ENCODE peak calls at places on chromosomes 11 and 22, in seven cellular contexts. A, Y, V, L, S, Q and R are unnamed samples.

GRCh38 chr11:43585877-43586608 is 94.5 kb upstream of the HSD17B12 start:
- DNase-seq in Q (no peak), S (peak; percentile 29), Y (no peak), L (no peak), A (no peak), V (no peak), R (no peak)

GRCh38 chr11:17352925-17353227 is 1.3 kb downstream of the NCR3LG1 start:
- DNase-seq in Q (peak; percentile 59), S (peak; percentile 78), Y (no peak), L (peak; percentile 52), A (peak; percentile 35), V (no peak), R (peak; percentile 57)

GRCh38 chr11:57124460-57124859 is 57.3 kb upstream of the LRRC55 start:
- DNase-seq in Y (no peak), A (no peak), L (no peak), S (no peak), V (no peak), Q (no peak), R (no peak)

GRCh38 chr11:115364892-115365291 is 139.3 kb downstream of the CADM1 start:
- DNase-seq in S (no peak), A (no peak), V (no peak), Q (no peak), Y (no peak), L (no peak), R (no peak)

GRCh38 chr11:110374921-110375320 is 54.8 kb upstream of the FDX1 start:
- DNase-seq in V (no peak), Y (no peak), L (no peak), S (peak; percentile 45), Q (no peak), A (no peak), R (no peak)

GRCh38 chr11:124798991-124799383 is 1.2 kb downstream of the MSANTD2 start:
- DNase-seq in L (peak; percentile 9), Q (no peak), A (no peak), S (peak; percentile 26), V (no peak), Y (no peak), R (peak; percentile 35)

GRCh38 chr11:65585396-65586246 is 9.8 kb downstream of the EHBP1L1 start:
- DNase-seq in V (no peak), Y (no peak), S (no peak), L (peak; percentile 36), Q (no peak), A (no peak), R (no peak)

GRCh38 chr22:33519140-33519973 is 400.9 kb downstream of the LARGE1 start:
- DNase-seq in V (peak; percentile 37), Y (no peak), S (peak; percentile 13), L (peak; percentile 69), A (peak; percentile 73), Q (peak; percentile 54), R (peak; percentile 13)

GRCh38 chr22:29753808-29754657 is 12.8 kb downstream of the ZMAT5 start:
- DNase-seq in Y (no peak), S (no peak), L (no peak), Q (no peak), V (no peak), A (no peak), R (no peak)

GRCh38 chr11:78698612-78699011 is 123.9 kb upstream of the NARS2 start:
- DNase-seq in A (no peak), Q (no peak), Y (no peak), S (no peak), L (no peak), V (no peak), R (no peak)

GRCh38 chr11:48045536-48045935 is 65.2 kb downstream of the PTPRJ start:
- DNase-seq in Q (no peak), A (no peak), Y (no peak), L (no peak), S (no peak), V (no peak), R (no peak)

GRCh38 chr22:43110444-43110926 is at the start of gene BIK:
- DNase-seq in A (peak; percentile 51), S (peak; percentile 33), L (peak; percentile 74), Y (no peak), Q (no peak), V (no peak), R (peak; percentile 52)

GRCh38 chr11:92846542-92847125 is 122.8 kb upstream of the MTNR1B start:
- DNase-seq in V (no peak), A (no peak), L (no peak), Y (no peak), S (no peak), Q (no peak), R (no peak)

GRCh38 chr11:92844197-92844596 is 125.3 kb upstream of the MTNR1B start:
- DNase-seq in Q (no peak), L (no peak), S (no peak), V (no peak), A (no peak), Y (no peak), R (no peak)

GRCh38 chr11:92841719-92842118 is 127.7 kb upstream of the MTNR1B start:
- DNase-seq in S (no peak), L (no peak), A (no peak), Q (no peak), V (no peak), Y (no peak), R (no peak)

GRCh38 chr11:92845390-92846185 is 123.9 kb upstream of the MTNR1B start:
- DNase-seq in V (no peak), Q (no peak), S (no peak), Y (no peak), A (peak; percentile 6), L (peak; percentile 45), R (no peak)

DNA sequence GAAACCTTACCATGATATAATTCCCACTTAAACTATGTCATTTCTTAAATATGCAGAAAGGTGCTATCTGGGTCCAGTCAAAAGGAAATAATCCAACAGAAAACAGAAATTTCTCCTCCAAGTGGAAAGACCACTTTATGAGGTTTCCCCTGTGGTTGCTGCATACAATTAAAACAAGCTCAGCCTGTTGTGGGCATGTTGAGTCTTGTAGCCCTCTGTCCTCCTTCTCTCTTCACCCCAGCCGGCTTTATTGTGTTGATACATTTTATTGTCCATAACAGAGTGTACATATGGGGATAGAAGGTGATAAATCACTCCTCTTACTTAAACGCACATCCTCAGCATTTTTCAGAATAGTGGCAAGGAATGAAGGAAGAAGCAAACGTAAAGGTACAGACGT is 126.0 kb upstream of the MTNR1B start:
- DNase-seq in A (no peak), L (no peak), Y (no peak), Q (no peak), V (no peak), S (no peak), R (peak; percentile 64)
- TF ChIP-seq JUND in A (no peak), L (no peak), Y (no peak), Q (no peak), V (no peak), S (no peak), R (no peak)

DNA sequence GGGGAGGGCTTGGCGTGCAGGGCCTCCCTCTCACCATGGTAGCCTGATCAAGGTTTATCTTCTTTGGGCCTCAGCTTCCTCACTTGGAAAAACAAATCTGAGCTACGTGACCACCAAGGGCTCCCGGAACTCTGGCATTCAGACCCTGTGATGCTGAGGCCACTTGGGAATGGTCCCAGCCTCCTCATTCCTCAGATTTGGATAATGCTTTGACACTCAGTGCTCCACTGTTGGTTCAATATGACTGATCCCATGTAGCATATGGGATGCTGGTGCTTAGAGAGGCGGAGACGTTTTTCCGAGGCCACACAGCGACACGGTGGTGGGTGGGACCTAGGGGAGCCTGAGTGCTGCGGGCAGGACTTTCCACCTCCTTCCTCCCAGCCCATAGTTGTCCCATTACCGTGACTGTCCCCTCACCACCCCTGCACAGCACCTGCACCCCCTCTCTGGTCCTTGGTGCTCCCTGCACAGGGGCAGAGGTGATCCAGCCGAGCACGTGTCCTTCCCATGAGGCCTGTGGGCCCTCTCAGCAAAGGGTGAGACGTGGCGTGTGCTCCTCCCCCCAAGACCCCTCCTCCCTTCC is 23.2 kb downstream of the MB start:
- DNase-seq in Q (no peak), S (no peak), L (no peak), A (no peak), V (no peak), Y (no peak), R (no peak)
- TF ChIP-seq JUND in Q (no peak), S (no peak), L (no peak), A (no peak), V (no peak), Y (no peak), R (no peak)

GRCh38 chr22:21624880-21625791 is 4.7 kb downstream of the YDJC start:
- DNase-seq in V (no peak), Q (no peak), Y (no peak), L (no peak), A (no peak), S (peak; percentile 77), R (no peak)

GRCh38 chr22:21628386-21629261 is 1.2 kb downstream of the YDJC start:
- DNase-seq in S (peak; percentile 90), Y (no peak), L (peak; percentile 41), A (no peak), V (no peak), Q (no peak), R (no peak)

GRCh38 chr22:21626073-21626734 is 3.6 kb downstream of the YDJC start:
- DNase-seq in V (no peak), Q (no peak), S (peak; percentile 66), A (no peak), Y (no peak), L (no peak), R (no peak)

GRCh38 chr22:21624120-21624879 is 5.5 kb downstream of the YDJC start:
- DNase-seq in Y (no peak), Q (peak; percentile 91), S (peak; percentile 97), A (no peak), V (no peak), L (peak; percentile 57), R (peak; percentile 21)

DNA sequence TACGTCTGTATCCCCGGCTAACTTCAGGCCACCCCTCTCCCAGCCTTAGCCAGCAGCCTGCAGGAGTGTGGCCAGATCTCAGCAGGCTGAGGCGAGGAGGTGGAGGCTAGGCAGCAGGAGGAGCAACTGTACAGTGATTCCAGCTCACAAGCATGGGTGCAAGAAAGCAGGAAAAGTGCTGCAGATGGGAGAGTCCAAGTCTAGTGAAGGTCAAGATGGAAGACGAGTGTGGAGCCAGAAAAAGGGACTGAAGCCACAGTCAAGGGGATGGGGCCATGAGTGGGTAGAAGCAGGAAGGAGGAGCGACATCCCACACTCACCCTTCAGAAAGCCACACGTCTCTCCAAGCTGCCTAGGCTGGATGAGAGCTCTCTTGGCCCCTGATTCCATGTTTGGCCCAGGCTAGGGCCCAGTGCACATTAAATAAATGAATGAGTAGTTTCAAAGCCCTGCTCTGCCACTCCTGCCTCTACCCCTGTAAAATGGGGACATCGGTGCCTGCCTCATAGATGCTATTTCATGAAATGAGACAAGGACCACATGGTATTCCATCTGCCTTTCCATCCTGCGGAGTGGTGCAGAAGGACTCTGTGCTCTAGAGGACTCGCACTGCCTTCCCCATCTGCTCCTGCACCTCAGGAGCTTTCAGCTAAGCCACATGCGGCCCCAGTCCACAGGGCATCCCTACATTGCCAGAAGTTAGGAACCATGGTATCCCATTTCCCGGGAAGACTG is 2.9 kb downstream of the YDJC start:
- DNase-seq in S (peak; percentile 63), L (no peak), Q (no peak), Y (no peak), V (no peak), A (no peak), R (no peak)
- TF ChIP-seq JUND in S (no peak), L (no peak), Q (no peak), Y (no peak), V (no peak), A (no peak), R (no peak)

DNA sequence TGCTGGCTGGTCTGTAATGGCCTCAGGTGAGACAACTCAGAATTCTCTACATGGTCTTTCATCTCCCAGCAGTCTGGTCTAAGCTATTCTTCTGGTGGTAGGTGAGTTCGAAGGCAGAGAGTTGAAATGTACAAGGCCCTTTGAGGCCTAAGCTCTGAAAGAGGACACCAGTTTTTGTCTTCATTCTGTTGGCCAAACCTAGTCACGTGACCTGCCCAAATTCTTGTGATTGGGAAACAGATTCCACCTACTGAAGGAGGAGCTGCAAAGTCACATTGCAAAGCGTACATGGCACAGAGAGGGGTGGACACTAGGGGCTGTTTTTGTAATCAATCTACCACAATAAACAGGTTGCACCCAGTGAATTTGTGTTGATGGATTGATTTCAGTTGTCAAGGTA is 193.5 kb downstream of the NAV2 start:
- DNase-seq in Y (no peak), A (no peak), L (no peak), V (no peak), S (peak; percentile 11), Q (no peak), R (peak; percentile 58)
- TF ChIP-seq JUND in Y (no peak), A (no peak), L (no peak), V (no peak), S (no peak), Q (no peak), R (no peak)